ENCODE peak calls at places on chromosomes 13 and 19, in five cellular contexts. P is left ventricle myocardium inferior, Y is mammary epithelial cell, E is A549, I is fibroblast of the aortic adventitia. K is an unnamed sample.

GRCh38 chr19:34332027-34332786 is 32.8 kb upstream of the GPI start:
- DNase-seq in Y (no peak), I (no peak), P (no peak), E (no peak), K (no peak)

GRCh38 chr13:62846302-62846701 is 1430.7 kb upstream of the PCDH20 start:
- DNase-seq in E (no peak), P (no peak), I (no peak), Y (no peak), K (no peak)

GRCh38 chr13:80361883-80362327 is 21.0 kb upstream of the SPRY2 start:
- DNase-seq in P (no peak), E (no peak), Y (peak), I (no peak), K (no peak)

GRCh38 chr13:112963641-112964040 is 5.4 kb upstream of the MCF2L start:
- DNase-seq in E (no peak), Y (no peak), I (no peak), P (no peak), K (no peak)

GRCh38 chr13:68234278-68234677 is 1004.1 kb upstream of the PCDH9 start:
- DNase-seq in Y (peak), P (no peak), I (no peak), E (no peak), K (no peak)

GRCh38 chr13:29284726-29285125 is 310.8 kb downstream of the SLC7A1 start:
- DNase-seq in Y (no peak), I (no peak), P (no peak), E (no peak), K (no peak)

GRCh38 chr19:51366999-51367564 is 894 bp upstream of the ETFB start:
- DNase-seq in P (peak), E (no peak), I (no peak), Y (no peak), K (peak)

GRCh38 chr19:6412111-6412999 is 12.3 kb downstream of the KHSRP start:
- DNase-seq in P (no peak), E (no peak), I (no peak), Y (no peak), K (peak)

GRCh38 chr19:44735011-44735410 is 13.5 kb upstream of the BCL3 start:
- DNase-seq in Y (peak), I (no peak), P (no peak), E (no peak), K (no peak)

GRCh38 chr13:27794921-27795717 is 2.8 kb downstream of the GSX1 start:
- DNase-seq in E (no peak), P (no peak), Y (no peak), I (no peak), K (no peak)

GRCh38 chr13:55517312-55517711 is 1623.4 kb upstream of the PRR20A start:
- DNase-seq in Y (no peak), I (no peak), E (no peak), P (no peak), K (no peak)

GRCh38 chr19:18856385-18857126 is 24.8 kb downstream of the UPF1 start:
- DNase-seq in P (no peak), I (peak), E (no peak), Y (peak), K (no peak)

GRCh38 chr13:22141636-22142035 is 470.8 kb downstream of the FGF9 start:
- DNase-seq in E (no peak), I (no peak), Y (no peak), P (no peak), K (no peak)

GRCh38 chr13:29140277-29140676 is 320.1 kb downstream of the MTUS2 start:
- DNase-seq in E (no peak), P (peak), Y (no peak), I (no peak), K (no peak)

GRCh38 chr13:37540228-37540627 is 58.3 kb downstream of the POSTN start:
- DNase-seq in P (no peak), Y (peak), I (peak), E (no peak), K (no peak)

GRCh38 chr19:43524922-43525835 is 1.8 kb downstream of the ETHE1 start:
- DNase-seq in E (peak), Y (peak), P (peak), I (peak), K (no peak)

GRCh38 chr13:94384217-94384905 is 95.1 kb downstream of the DCT start:
- DNase-seq in P (no peak), I (no peak), Y (no peak), E (no peak), K (no peak)

GRCh38 chr19:49930483-49931011 is 1.2 kb upstream of the NUP62 start:
- DNase-seq in I (peak), Y (no peak), E (no peak), P (peak), K (no peak)

GRCh38 chr19:9914001-9914314 is 22.4 kb downstream of the OLFM2 start:
- DNase-seq in I (no peak), P (no peak), Y (no peak), E (peak), K (no peak)

GRCh38 chr19:4327252-4327876 is 11.3 kb downstream of the STAP2 start:
- DNase-seq in Y (no peak), E (no peak), I (peak), P (peak), K (peak)

GRCh38 chr19:45280471-45280961 is 29.4 kb downstream of the MARK4 start:
- DNase-seq in I (no peak), Y (no peak), P (no peak), E (no peak), K (no peak)

GRCh38 chr13:90091611-90092010 is 1255.9 kb upstream of the MIR17HG start:
- DNase-seq in Y (no peak), P (no peak), E (no peak), I (no peak), K (no peak)

GRCh38 chr19:30367001-30367400 is 5.2 kb upstream of the ZNF536 start:
- DNase-seq in P (no peak), E (no peak), Y (no peak), I (no peak), K (no peak)

GRCh38 chr13:66933994-66934393 is 296.1 kb downstream of the PCDH9 start:
- DNase-seq in I (peak), E (peak), Y (peak), P (no peak), K (no peak)

GRCh38 chr19:39858541-39858940 is 12.4 kb upstream of the FBL start:
- DNase-seq in I (no peak), P (peak), E (no peak), Y (no peak), K (no peak)

GRCh38 chr13:91122766-91123165 is 224.7 kb upstream of the MIR17HG start:
- DNase-seq in I (no peak), E (no peak), P (no peak), Y (no peak), K (no peak)

GRCh38 chr19:53254451-53255341 is at the start of gene ZNF677:
- DNase-seq in I (peak), E (no peak), P (peak), Y (peak), K (peak)
- H3K4me3 ChIP-seq in I (peak), E (no peak), P (peak), Y (peak), K (peak)

DNA sequence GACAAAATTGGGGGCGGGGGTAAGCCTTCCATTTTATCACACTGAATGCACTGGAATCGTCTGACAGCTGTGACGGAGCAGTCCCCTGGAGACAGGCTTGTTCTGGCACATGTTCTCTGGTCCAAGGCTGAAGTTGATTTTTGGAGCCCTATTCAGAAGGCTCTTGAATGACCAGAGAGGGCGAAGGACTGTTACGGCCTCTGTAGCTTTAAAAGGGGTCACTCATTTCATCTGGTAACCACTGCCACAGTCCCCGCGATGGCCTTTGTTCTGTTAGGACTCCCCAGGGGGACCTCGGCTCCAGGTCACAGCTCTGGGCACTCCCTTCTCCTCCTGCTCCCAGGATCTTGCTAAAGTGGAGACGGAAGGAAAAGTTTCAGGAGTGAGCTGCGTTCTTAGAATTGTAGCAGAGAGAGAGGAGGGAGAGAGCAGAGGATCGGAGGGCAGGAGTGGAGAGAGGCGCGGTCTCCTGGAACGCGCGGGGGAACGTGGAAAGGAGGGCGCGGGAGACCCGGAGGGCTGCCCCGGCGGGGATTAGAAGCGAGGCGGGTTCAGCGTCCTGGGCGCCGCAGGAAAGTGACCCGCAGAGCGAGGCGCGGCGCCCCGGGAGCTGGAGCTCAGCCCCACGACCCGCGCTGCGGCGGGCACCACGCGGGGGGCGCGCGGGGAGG is 134.3 kb upstream of the MYO16 start:
- DNase-seq in I (no peak), P (no peak), E (no peak), Y (no peak), K (no peak)
- H3K4me3 ChIP-seq in I (no peak), P (peak), E (peak), Y (no peak), K (peak)

GRCh38 chr19:22421797-22422196 is 349 bp downstream of the ZNF98 start:
- DNase-seq in Y (no peak), I (no peak), P (no peak), E (no peak), K (no peak)
- H3K4me3 ChIP-seq in Y (no peak), I (no peak), P (peak), E (no peak), K (no peak)

GRCh38 chr13:20703785-20704458 is 423 bp downstream of the IL17D start:
- DNase-seq in Y (peak), E (peak), P (peak), I (peak), K (peak)
- H3K4me3 ChIP-seq in Y (no peak), E (peak), P (peak), I (peak), K (no peak)

GRCh38 chr19:48660854-48661731 is 11.7 kb downstream of the NTN5 start:
- DNase-seq in I (peak), E (peak), P (peak), Y (peak), K (peak)
- H3K4me3 ChIP-seq in I (no peak), E (no peak), P (peak), Y (no peak), K (peak)

K was measured in effector memory CD4-positive, alpha-beta T cell.